ENCODE peak calls at places on chromosomes 5 and 9, in nine cellular contexts. N, U, F, L, H, A, O, R and T are unnamed samples.
A peak's percentile ranks its signal among the peaks of the same experiment; 100 is the strongest.

GRCh38 chr5:73912755-73913365 is 286.9 kb downstream of the ARHGEF28 start:
- DNase-seq in R (no peak), H (no peak), U (no peak), O (peak; percentile 29), F (no peak), N (no peak), L (no peak), A (no peak), T (no peak)

GRCh38 chr5:178590141-178590923 is at the start of gene COL23A1:
- DNase-seq in O (peak; percentile 43), U (peak; percentile 22), R (peak; percentile 77), L (peak; percentile 46), N (peak; percentile 88), F (peak; percentile 17), A (peak; percentile 30), H (no peak), T (peak; percentile 28)

GRCh38 chr5:146877783-146878470 is 630 bp downstream of the PPP2R2B start:
- DNase-seq in L (no peak), R (no peak), H (peak; percentile 42), U (no peak), O (no peak), F (no peak), N (no peak), A (no peak), T (no peak)

GRCh38 chr5:113378081-113378480 is 56.7 kb downstream of the TSSK1B start:
- DNase-seq in N (no peak), H (no peak), L (no peak), A (no peak), O (no peak), R (no peak), U (no peak), F (no peak), T (no peak)

GRCh38 chr9:120730661-120731514 is 16.6 kb upstream of the MEGF9 start:
- DNase-seq in A (no peak), N (no peak), O (peak; percentile 96), H (peak; percentile 98), U (no peak), F (no peak), L (no peak), R (no peak), T (peak; percentile 84)

GRCh38 chr9:106670418-106670817 is 192.5 kb upstream of the ZNF462 start:
- DNase-seq in L (peak; percentile 41), F (no peak), U (no peak), A (no peak), H (no peak), O (no peak), N (no peak), R (no peak), T (peak; percentile 26)

GRCh38 chr9:36037580-36038169 is 962 bp downstream of the RECK start:
- DNase-seq in L (no peak), N (peak; percentile 89), O (no peak), A (no peak), H (peak; percentile 2), F (peak; percentile 17), R (peak; percentile 68), U (no peak), T (no peak)

GRCh38 chr9:134295746-134296250 is 30.5 kb upstream of the RXRA start:
- DNase-seq in H (no peak), O (no peak), F (no peak), R (no peak), L (no peak), N (no peak), U (no peak), A (no peak), T (no peak)

GRCh38 chr5:110932755-110933488 is 138.6 kb upstream of the TSLP start:
- DNase-seq in A (no peak), N (no peak), U (no peak), R (no peak), H (no peak), O (no peak), L (no peak), F (no peak), T (no peak)

GRCh38 chr9:121910491-121911040 is 182.5 kb downstream of the TTLL11 start:
- DNase-seq in H (no peak), L (no peak), O (no peak), N (no peak), F (no peak), A (no peak), U (no peak), R (no peak), T (no peak)

GRCh38 chr5:92505145-92505544 is 1075.9 kb downstream of the NR2F1-AS1 start:
- DNase-seq in F (no peak), R (no peak), O (peak; percentile 53), L (no peak), A (no peak), H (no peak), U (no peak), N (no peak), T (no peak)

GRCh38 chr5:34957299-34957698 is 27.9 kb downstream of the DNAJC21 start:
- DNase-seq in L (no peak), U (no peak), N (no peak), H (no peak), F (no peak), R (no peak), O (peak; percentile 31), A (no peak), T (no peak)

GRCh38 chr5:139215176-139215975 is 17.2 kb upstream of the SIL1 start:
- DNase-seq in L (no peak), F (no peak), R (no peak), H (no peak), A (no peak), U (no peak), N (no peak), O (no peak), T (no peak)

GRCh38 chr9:16012621-16013020 is 459.8 kb downstream of the CCDC171 start:
- DNase-seq in F (peak; percentile 47), A (no peak), O (peak; percentile 79), N (no peak), U (no peak), L (no peak), R (no peak), H (no peak), T (no peak)

GRCh38 chr5:44389410-44389879 is at the start of gene FGF10:
- DNase-seq in A (peak; percentile 25), F (no peak), H (no peak), O (no peak), N (peak; percentile 83), R (peak; percentile 79), L (no peak), U (peak; percentile 8), T (no peak)

GRCh38 chr5:83636141-83636540 is 84.5 kb downstream of the HAPLN1 start:
- DNase-seq in O (peak; percentile 13), F (no peak), H (no peak), R (no peak), L (no peak), U (no peak), N (no peak), A (no peak), T (no peak)

GRCh38 chr9:113350937-113351336 is 1.6 kb downstream of the BSPRY start:
- DNase-seq in F (no peak), O (no peak), N (no peak), R (no peak), A (no peak), U (no peak), H (no peak), L (no peak), T (no peak)

GRCh38 chr5:160802567-160802966 is 49.4 kb downstream of the ATP10B start:
- DNase-seq in H (no peak), L (no peak), N (no peak), A (no peak), F (no peak), O (no peak), R (no peak), U (peak; percentile 19), T (no peak)

GRCh38 chr5:61732796-61733195 is 400.7 kb downstream of the ZSWIM6 start:
- DNase-seq in O (no peak), F (no peak), U (no peak), A (no peak), R (no peak), L (no peak), N (no peak), H (no peak), T (no peak)

GRCh38 chr9:4228606-4229005 is 71.3 kb downstream of the GLIS3 start:
- DNase-seq in U (no peak), N (no peak), L (no peak), H (no peak), A (no peak), R (no peak), F (peak; percentile 60), O (peak; percentile 59), T (no peak)

GRCh38 chr5:177351392-177352329 is at the start of gene LMAN2:
- DNase-seq in L (peak; percentile 90), H (peak; percentile 95), N (peak; percentile 99), A (peak; percentile 95), R (peak; percentile 96), F (peak; percentile 97), U (peak; percentile 94), O (peak; percentile 96), T (peak; percentile 96)
- TF ChIP-seq POLR2A in L (no peak), H (peak; percentile 52), N (no peak), A (peak; percentile 46), R (peak; percentile 46), F (peak; percentile 73), U (peak; percentile 81), O (peak; percentile 86), T (no peak)

GRCh38 chr5:143268388-143268787 is 135.1 kb downstream of the NR3C1 start:
- DNase-seq in U (no peak), R (no peak), H (no peak), L (no peak), A (no peak), O (no peak), F (no peak), N (no peak), T (no peak)
- TF ChIP-seq POLR2A in U (no peak), R (no peak), H (no peak), L (no peak), A (no peak), O (no peak), F (no peak), N (no peak), T (no peak)

DNA sequence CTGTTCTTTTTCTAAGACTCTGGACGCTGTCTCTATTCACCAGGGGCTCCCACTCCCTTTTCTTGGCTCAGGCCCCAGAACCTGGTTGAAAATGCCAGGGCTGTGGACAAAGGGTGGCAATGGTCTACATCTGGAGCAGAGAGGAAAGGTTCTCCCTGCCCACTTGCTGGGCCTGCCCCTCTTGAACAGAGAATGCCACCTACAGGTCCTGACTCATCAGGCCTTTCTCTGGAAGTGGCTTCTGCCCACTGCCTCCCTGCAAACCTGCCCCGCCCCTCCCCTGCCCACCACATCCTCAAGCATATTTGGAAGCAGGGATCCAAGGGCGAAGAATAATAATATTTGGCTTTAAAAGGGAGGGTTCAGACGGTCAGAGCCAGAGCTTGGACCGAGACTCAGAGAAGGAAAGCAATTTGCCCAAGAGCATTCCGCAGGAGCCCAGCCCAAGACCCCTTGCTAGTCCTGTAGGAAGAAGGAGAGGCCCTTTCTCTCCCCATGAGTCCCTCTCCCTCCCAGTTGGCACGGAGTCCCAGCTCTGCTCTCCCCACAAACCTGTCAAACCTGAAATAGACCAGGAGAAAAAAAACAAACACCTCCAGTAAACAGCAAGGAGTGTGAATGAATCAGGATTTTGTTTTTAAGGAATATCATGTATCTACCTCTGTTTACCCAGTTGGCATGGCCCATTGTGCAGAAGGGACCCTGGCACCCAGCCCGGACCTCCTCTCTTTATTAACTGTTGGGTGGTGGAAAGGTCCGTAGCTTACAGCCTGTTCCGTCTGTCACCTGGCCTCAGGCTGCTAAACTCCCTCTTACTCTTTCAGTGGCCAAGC is 37.8 kb upstream of the STXBP1 start:
- DNase-seq in H (peak; percentile 96), L (peak; percentile 91), A (no peak), U (peak; percentile 78), O (no peak), N (no peak), F (peak; percentile 76), R (no peak), T (peak; percentile 97)
- TF ChIP-seq POLR2A in H (no peak), L (no peak), A (no peak), U (no peak), O (no peak), N (no peak), F (no peak), R (no peak), T (no peak)

GRCh38 chr5:91007780-91008402 is 375.2 kb downstream of the ARRDC3 start:
- DNase-seq in H (no peak), F (peak; percentile 64), U (no peak), L (no peak), O (no peak), N (no peak), R (no peak), A (no peak), T (no peak)
- TF ChIP-seq POLR2A in H (no peak), F (no peak), U (no peak), L (no peak), O (no peak), N (no peak), R (no peak), A (no peak), T (no peak)